ENCODE peak calls at places on chromosome 22, in four cellular contexts. Z is activated CD4-positive, alpha-beta T cell treated with anti-CD3 and anti-CD28 coated beads for 24 hours; W is stimulated activated CD4-positive, alpha-beta T cell treated with anti-CD3 and anti-CD28 coated beads, Interleukin-4, amount 100 ng/mL, for 48 hours; S is NCI-H1105 treated with DMSO at 0.1 percent for 48 hours. M is an unnamed sample.

GRCh38 chr22:31474743-31475142 is 14.9 kb downstream of the EIF4ENIF1 start:
- DNase-seq in Z (no peak), W (no peak), S (no peak), M (no peak)

GRCh38 chr22:49657275-49657973 is 170.2 kb downstream of the BRD1 start:
- DNase-seq in Z (peak), W (peak), S (no peak), M (peak)

GRCh38 chr22:46149493-46149997 is 781 bp upstream of the PPARA start:
- DNase-seq in Z (no peak), W (peak), S (peak), M (no peak)

GRCh38 chr22:27194096-27194748 is 536.8 kb downstream of the MIAT start:
- DNase-seq in Z (no peak), W (no peak), S (no peak), M (no peak)

GRCh38 chr22:24391836-24392217 is 35.6 kb upstream of the ADORA2A start:
- DNase-seq in Z (no peak), W (no peak), S (no peak), M (no peak)

GRCh38 chr22:43956805-43957463 is 1.7 kb downstream of the SAMM50 start:
- DNase-seq in Z (no peak), W (no peak), S (no peak), M (no peak)

GRCh38 chr22:49296561-49296960 is 531.1 kb downstream of the BRD1 start:
- DNase-seq in Z (no peak), W (no peak), S (no peak), M (no peak)

GRCh38 chr22:46117206-46118199 is 32.8 kb upstream of the PPARA start:
- DNase-seq in Z (no peak), W (no peak), S (no peak), M (no peak)

GRCh38 chr22:19195796-19196731 is 17.5 kb upstream of the SLC25A1 start:
- DNase-seq in Z (no peak), W (no peak), S (no peak), M (no peak)

GRCh38 chr22:23093090-23093788 is 22.9 kb downstream of the GNAZ start:
- DNase-seq in Z (no peak), W (no peak), S (no peak), M (no peak)

GRCh38 chr22:22479116-22479515 is 29.4 kb downstream of the ZNF280B start:
- DNase-seq in Z (no peak), W (no peak), S (no peak), M (no peak)

GRCh38 chr22:23591203-23591791 is 11.2 kb upstream of the IGLL1 start:
- DNase-seq in Z (peak), W (peak), S (peak), M (peak)

GRCh38 chr22:40476341-40476740 is 105.9 kb downstream of the SGSM3 start:
- DNase-seq in Z (no peak), W (no peak), S (no peak), M (no peak)

GRCh38 chr22:38313384-38313955 is 3.8 kb downstream of the CSNK1E start:
- DNase-seq in Z (no peak), W (no peak), S (no peak), M (no peak)

GRCh38 chr22:33576205-33576604 is 344.1 kb downstream of the LARGE1 start:
- DNase-seq in Z (no peak), W (no peak), S (no peak), M (no peak)

GRCh38 chr22:47370448-47371262 is 608.2 kb downstream of the TBC1D22A start:
- DNase-seq in Z (no peak), W (no peak), S (no peak), M (no peak)

GRCh38 chr22:27844656-27845602 is 43.4 kb upstream of the MN1 start:
- DNase-seq in Z (no peak), W (no peak), S (no peak), M (no peak)

GRCh38 chr22:17201285-17201945 is 17.8 kb downstream of the ADA2 start:
- DNase-seq in Z (no peak), W (no peak), S (no peak), M (no peak)

GRCh38 chr22:37091986-37092385 is 17.5 kb downstream of the TMPRSS6 start:
- DNase-seq in Z (no peak), W (no peak), S (no peak), M (no peak)

GRCh38 chr22:30201970-30202369 is 44.6 kb downstream of the LIF start:
- DNase-seq in Z (no peak), W (no peak), S (no peak), M (no peak)

GRCh38 chr22:18950141-18950540 is 14.0 kb upstream of the PRODH start:
- DNase-seq in Z (no peak), W (no peak), S (no peak), M (no peak)

GRCh38 chr22:44658371-44658953 is 43.5 kb upstream of the PRR5 start:
- DNase-seq in Z (no peak), W (no peak), S (no peak), M (no peak)

GRCh38 chr22:35742342-35743100 is 24.8 kb downstream of the APOL5 start:
- DNase-seq in Z (no peak), W (no peak), S (no peak), M (no peak)

GRCh38 chr22:32286290-32286840 is 31.2 kb upstream of the SLC5A4 start:
- DNase-seq in Z (no peak), W (no peak), S (no peak), M (no peak)

GRCh38 chr22:42548597-42549328 is 5.0 kb upstream of the SERHL2 start:
- DNase-seq in Z (no peak), W (no peak), S (no peak), M (no peak)

GRCh38 chr22:47298017-47298820 is 535.8 kb downstream of the TBC1D22A start:
- DNase-seq in Z (no peak), W (no peak), S (no peak), M (no peak)

GRCh38 chr22:50503475-50504145 is 3.9 kb downstream of the LMF2 start:
- DNase-seq in Z (no peak), W (no peak), S (no peak), M (no peak)

GRCh38 chr22:28375761-28376534 is 303.7 kb downstream of the TTC28 start:
- DNase-seq in Z (no peak), W (no peak), S (no peak), M (no peak)

GRCh38 chr22:19984851-19985811 is 31.5 kb downstream of the ARVCF start:
- DNase-seq in Z (no peak), W (no peak), S (no peak), M (no peak)

GRCh38 chr22:45290410-45290936 is 5.7 kb downstream of the UPK3A start:
- DNase-seq in Z (no peak), W (no peak), S (peak), M (no peak)

GRCh38 chr22:32528316-32528715 is 53.7 kb downstream of the FBXO7 start:
- DNase-seq in Z (no peak), W (no peak), S (no peak), M (no peak)

GRCh38 chr22:32661296-32661695 is 140.2 kb upstream of the TIMP3 start:
- DNase-seq in Z (no peak), W (no peak), S (no peak), M (no peak)

GRCh38 chr22:47401592-47401898 is 639.1 kb downstream of the TBC1D22A start:
- DNase-seq in Z (no peak), W (no peak), S (no peak), M (no peak)